ENCODE peak calls at places on chromosome 1, in eight cellular contexts. N, B, F, W, X, E, P and M are unnamed samples.

GRCh38 chr1:207346562-207346912 is 25.1 kb downstream of the CD55 start:
- DNase-seq in X (no peak), P (no peak), B (no peak), F (no peak), W (no peak), E (no peak), N (no peak), M (no peak)

GRCh38 chr1:16281765-16282164 is 44.8 kb upstream of the CPLANE2 start:
- DNase-seq in P (no peak), W (no peak), N (no peak), F (no peak), E (no peak), X (no peak), B (no peak), M (no peak)

GRCh38 chr1:3518256-3518655 is 63.8 kb downstream of the ARHGEF16 start:
- DNase-seq in X (peak), P (no peak), F (no peak), W (peak), E (no peak), N (peak), B (no peak), M (peak)

GRCh38 chr1:31033573-31033972 is 31.9 kb downstream of the PUM1 start:
- DNase-seq in B (peak), E (peak), X (no peak), W (peak), F (no peak), P (no peak), N (no peak), M (no peak)

GRCh38 chr1:203025721-203026665 is at the start of gene PPFIA4:
- DNase-seq in X (peak), F (peak), B (peak), P (peak), N (no peak), W (peak), E (peak), M (no peak)

GRCh38 chr1:160354388-160354985 is 11.3 kb downstream of the NCSTN start:
- DNase-seq in B (no peak), E (no peak), W (peak), N (peak), F (peak), X (peak), P (peak), M (peak)

GRCh38 chr1:17043676-17044075 is 10.2 kb downstream of the SDHB start:
- DNase-seq in F (no peak), P (no peak), E (no peak), X (no peak), W (no peak), N (no peak), B (no peak), M (no peak)

GRCh38 chr1:159763686-159764085 is 17.1 kb upstream of the DUSP23 start:
- DNase-seq in X (no peak), B (no peak), E (no peak), N (no peak), P (no peak), F (no peak), W (no peak), M (no peak)

GRCh38 chr1:207935166-207935583 is 24.2 kb upstream of the CD34 start:
- DNase-seq in W (no peak), F (no peak), P (no peak), N (peak), X (no peak), E (no peak), B (no peak), M (no peak)

GRCh38 chr1:232853994-232854532 is 48.8 kb downstream of the MAP10 start:
- DNase-seq in N (no peak), W (no peak), X (peak), F (peak), E (no peak), P (peak), B (no peak), M (no peak)

GRCh38 chr1:63987014-63987630 is 213.3 kb downstream of the ROR1 start:
- DNase-seq in B (no peak), P (peak), F (peak), E (peak), W (no peak), X (peak), N (no peak), M (no peak)

GRCh38 chr1:183278736-183279591 is 92.9 kb downstream of the LAMC2 start:
- DNase-seq in W (no peak), P (peak), E (peak), X (peak), N (peak), B (peak), F (peak), M (no peak)

GRCh38 chr1:184114818-184115398 is 63.4 kb downstream of the TSEN15 start:
- DNase-seq in B (no peak), W (no peak), P (no peak), X (no peak), N (no peak), E (peak), F (no peak), M (no peak)

GRCh38 chr1:42977653-42978052 is 19.0 kb upstream of the SLC2A1 start:
- DNase-seq in X (no peak), P (no peak), W (no peak), E (no peak), B (no peak), N (no peak), F (no peak), M (no peak)

GRCh38 chr1:228825840-228826484 is 90.7 kb downstream of the RHOU start:
- DNase-seq in P (no peak), E (no peak), F (no peak), N (no peak), X (no peak), B (no peak), W (no peak), M (no peak)

GRCh38 chr1:2121071-2121691 is 71.0 kb downstream of the PRKCZ start:
- DNase-seq in E (no peak), B (no peak), W (no peak), X (no peak), P (no peak), N (no peak), F (no peak), M (no peak)

GRCh38 chr1:94259635-94260289 is 22.4 kb upstream of the ARHGAP29 start:
- DNase-seq in X (peak), B (no peak), W (peak), P (peak), N (no peak), E (no peak), F (peak), M (no peak)

GRCh38 chr1:52533710-52534109 is 19.2 kb downstream of the TUT4 start:
- DNase-seq in E (no peak), F (no peak), X (no peak), P (no peak), B (no peak), W (no peak), N (no peak), M (no peak)

GRCh38 chr1:157806431-157807149 is 13.3 kb downstream of the FCRL1 start:
- DNase-seq in B (no peak), W (no peak), F (no peak), N (peak), E (no peak), X (no peak), P (no peak), M (no peak)

GRCh38 chr1:160257411-160258015 is 4.8 kb downstream of the DCAF8 start:
- DNase-seq in P (no peak), F (no peak), E (no peak), N (no peak), X (no peak), B (no peak), W (peak), M (no peak)

GRCh38 chr1:233819042-233819441 is 85.4 kb upstream of the SLC35F3 start:
- DNase-seq in X (no peak), N (no peak), P (no peak), E (no peak), W (no peak), F (no peak), B (no peak), M (no peak)

GRCh38 chr1:50023292-50024159 is at the start of gene AGBL4:
- DNase-seq in B (no peak), E (peak), P (no peak), W (peak), F (peak), X (peak), N (no peak), M (no peak)

GRCh38 chr1:205071028-205071409 is 13.2 kb downstream of the TMEM81 start:
- DNase-seq in E (no peak), B (no peak), N (no peak), W (no peak), P (no peak), F (no peak), X (no peak), M (no peak)

GRCh38 chr1:161285519-161285918 is 24.2 kb downstream of the MPZ start:
- DNase-seq in E (no peak), W (peak), P (no peak), F (no peak), X (no peak), B (no peak), N (no peak), M (no peak)

GRCh38 chr1:85307987-85308836 is 31.8 kb upstream of the BCL10 start:
- DNase-seq in N (peak), W (peak), B (peak), P (peak), X (peak), F (peak), E (peak), M (peak)
- H2AFZ ChIP-seq in N (peak), W (peak), B (no peak), P (peak), X (peak), F (peak), E (peak), M (no peak)

GRCh38 chr1:79811173-79811572 is 804.6 kb upstream of the ADGRL4 start:
- DNase-seq in B (no peak), P (peak), X (peak), N (no peak), W (no peak), F (peak), E (peak), M (no peak)
- H2AFZ ChIP-seq in B (no peak), P (no peak), X (no peak), N (no peak), W (no peak), F (no peak), E (peak), M (no peak)

GRCh38 chr1:26094677-26095383 is 16.8 kb upstream of the PDIK1L start:
- DNase-seq in F (no peak), P (no peak), N (no peak), E (no peak), W (peak), B (no peak), X (peak), M (no peak)

GRCh38 chr1:26092422-26092821 is 19.2 kb upstream of the PDIK1L start:
- DNase-seq in P (no peak), N (no peak), E (no peak), W (no peak), B (no peak), X (no peak), F (no peak), M (no peak)

GRCh38 chr1:26096471-26096870 is 15.2 kb upstream of the PDIK1L start:
- DNase-seq in E (no peak), X (no peak), N (no peak), B (no peak), W (no peak), F (no peak), P (no peak), M (no peak)

GRCh38 chr1:26090893-26091292 is 20.7 kb upstream of the PDIK1L start:
- DNase-seq in N (no peak), W (no peak), B (no peak), E (no peak), P (no peak), F (no peak), X (no peak), M (no peak)

DNA sequence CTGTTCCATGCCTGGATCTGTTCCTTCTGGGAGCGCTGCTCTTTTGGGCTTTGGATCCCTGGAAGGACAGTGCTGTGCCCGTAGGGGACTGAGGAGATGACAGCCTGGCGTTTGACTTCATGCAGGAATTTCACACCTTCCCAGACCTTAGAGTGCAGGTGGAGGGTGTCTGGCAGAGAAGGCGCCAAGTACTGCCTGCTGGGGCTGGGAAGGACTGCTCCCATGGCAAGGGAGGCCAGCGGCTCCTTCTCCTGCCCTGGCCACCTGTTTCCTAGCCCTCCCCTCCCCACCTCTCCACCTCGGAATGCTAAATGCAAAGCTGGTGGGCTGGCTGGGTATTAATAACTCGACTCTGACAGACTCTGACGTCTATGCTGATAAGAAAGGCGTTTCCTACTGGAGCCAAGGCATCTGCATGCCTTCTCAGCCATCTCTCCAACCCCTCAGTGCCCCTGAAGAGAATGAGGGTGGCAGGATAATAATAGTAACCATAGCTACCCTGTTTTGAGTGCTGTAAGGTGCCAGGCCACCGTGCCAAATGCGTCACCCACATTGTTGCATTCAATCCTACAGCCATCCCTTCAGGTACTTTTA is 17.5 kb upstream of the PDIK1L start:
- DNase-seq in B (no peak), E (no peak), P (peak), W (peak), N (no peak), F (peak), X (no peak), M (no peak)
- H2AFZ ChIP-seq in B (no peak), E (peak), P (peak), W (peak), N (no peak), F (no peak), X (no peak), M (no peak)

GRCh38 chr1:34547043-34547674 is 207.7 kb upstream of the GJB5 start:
- DNase-seq in B (no peak), X (peak), P (no peak), N (peak), E (peak), F (no peak), W (peak), M (no peak)
- H2AFZ ChIP-seq in B (no peak), X (no peak), P (no peak), N (no peak), E (no peak), F (no peak), W (peak), M (no peak)

GRCh38 chr1:8985915-8986813 is 40.1 kb downstream of the SLC2A7 start:
- DNase-seq in W (no peak), P (peak), F (peak), X (peak), E (peak), B (peak), N (no peak), M (no peak)
- H2AFZ ChIP-seq in W (no peak), P (peak), F (no peak), X (peak), E (peak), B (no peak), N (no peak), M (no peak)